ENCODE peak calls at places on chromosomes 4 and X, in ten cellular contexts. I is anterior cingulate cortex; J is SK-N-MC; H is heart right ventricle; X is HFFc6; Q is stimulated activated CD4-positive, alpha-beta T cell treated with anti-CD3 and anti-CD28 coated beads, Interleukin-12 subunit alpha, Interleukin-12 subunit beta, amount 100 ng/mL, for 24 hours; K is activated gamma-delta T cell treated with anti-CD3 and anti-CD28 coated beads, Interleukin-2, amount 50 U/mL, for 16 hours; C is mesenchymal stem cell; W is PC-3; P is H9. F is an unnamed sample.

GRCh38 chr4:151302432-151302831 is 23.0 kb downstream of the SH3D19 start:
- DNase-seq in C (peak; percentile 24), W (no peak), K (no peak), Q (no peak), X (peak; percentile 8), H (no peak), P (no peak), J (no peak), I (no peak), F (no peak)

GRCh38 chr4:169338246-169338645 is 67.5 kb upstream of the SH3RF1 start:
- DNase-seq in K (no peak), C (no peak), Q (no peak), J (no peak), P (no peak), H (no peak), I (no peak), W (no peak), X (peak; percentile 25), F (no peak)

GRCh38 chr4:151527699-151528098 is 118.7 kb downstream of the FHIP1A start:
- DNase-seq in W (no peak), H (no peak), P (no peak), C (no peak), J (no peak), I (no peak), Q (no peak), X (no peak), K (no peak), F (no peak)

GRCh38 chr4:13705521-13706035 is 78.1 kb upstream of the BOD1L1 start:
- DNase-seq in P (peak; percentile 28), W (peak; percentile 64), X (no peak), Q (no peak), J (no peak), K (no peak), I (no peak), H (peak; percentile 55), C (no peak), F (no peak)

GRCh38 chr4:11130195-11130975 is 298.3 kb downstream of the HS3ST1 start:
- DNase-seq in W (peak; percentile 51), C (peak; percentile 51), H (peak; percentile 4), I (no peak), K (no peak), Q (no peak), J (no peak), P (no peak), X (peak; percentile 2), F (no peak)

GRCh38 chrX:112536544-112536943 is 143.2 kb downstream of the LHFPL1 start:
- DNase-seq in I (no peak), C (no peak), X (no peak), W (no peak), P (peak; percentile 89), Q (no peak), J (no peak), H (no peak), K (no peak), F (no peak)

GRCh38 chrX:150690126-150690525 is 3.1 kb upstream of the MTMR1 start:
- DNase-seq in K (no peak), P (no peak), X (peak; percentile 94), H (no peak), I (no peak), C (peak; percentile 59), J (no peak), Q (no peak), W (peak; percentile 95), F (no peak)

GRCh38 chr4:173531085-173531965 is 1.3 kb upstream of the HAND2 start:
- DNase-seq in W (no peak), Q (no peak), X (no peak), J (no peak), K (no peak), P (peak; percentile 58), C (peak; percentile 63), I (no peak), H (peak; percentile 70), F (no peak)

GRCh38 chrX:153598541-153599191 is at the start of gene CCNQ:
- DNase-seq in Q (no peak), K (no peak), I (no peak), P (peak; percentile 33), X (peak; percentile 1), H (no peak), C (peak; percentile 38), W (peak; percentile 15), J (no peak), F (peak; percentile 13)